ENCODE peak calls at places on chromosomes 3 and 15, in eight cellular contexts. P is HFF-Myc; T is neural progenitor cell; G is NB4; D is cardiac muscle cell; X is kidney epithelial cell; E is psoas muscle; M is CD8-positive, alpha-beta T cell. L is an unnamed sample.

GRCh38 chr3:72161870-72162617 is 377.1 kb upstream of the PROK2 start:
- DNase-seq in P (no peak), T (no peak), G (no peak), D (no peak), X (no peak), E (no peak), M (no peak), L (peak; percentile 20)

GRCh38 chr15:74364936-74365618 is 2.4 kb downstream of the CYP11A1 start:
- DNase-seq in P (no peak), T (no peak), G (no peak), D (no peak), X (no peak), E (no peak), M (no peak), L (no peak)

GRCh38 chr15:73873889-73874511 is 636 bp downstream of the TBC1D21 start:
- DNase-seq in P (no peak), T (peak; percentile 76), G (peak; percentile 61), D (peak; percentile 72), X (peak; percentile 32), E (no peak), M (no peak), L (no peak)

GRCh38 chr3:184953396-184953795 is 141.4 kb downstream of the VPS8 start:
- DNase-seq in P (no peak), T (no peak), G (peak; percentile 24), D (peak; percentile 16), X (no peak), E (no peak), M (no peak), L (no peak)

GRCh38 chr3:153051427-153052095 is 110.5 kb upstream of the RAP2B start:
- DNase-seq in P (peak; percentile 68), T (no peak), G (peak; percentile 16), D (peak; percentile 74), X (peak; percentile 75), E (no peak), M (no peak), L (no peak)

GRCh38 chr15:63283126-63283525 is 5.7 kb downstream of the APH1B start:
- DNase-seq in P (no peak), T (no peak), G (peak; percentile 90), D (no peak), X (no peak), E (peak; percentile 66), M (no peak), L (no peak)

GRCh38 chr3:12832350-12833225 is 8.8 kb downstream of the RPL32 start:
- DNase-seq in P (no peak), T (no peak), G (peak; percentile 27), D (no peak), X (no peak), E (no peak), M (no peak), L (no peak)

GRCh38 chr3:184423567-184423966 is 43.7 kb downstream of the CHRD start:
- DNase-seq in P (no peak), T (no peak), G (no peak), D (no peak), X (no peak), E (no peak), M (no peak), L (no peak)

GRCh38 chr3:111809196-111809595 is 49.9 kb upstream of the PHLDB2 start:
- DNase-seq in P (no peak), T (no peak), G (no peak), D (peak; percentile 58), X (no peak), E (no peak), M (no peak), L (no peak)

GRCh38 chr3:103873897-103874545 is 1439.2 kb downstream of the ZPLD1 start:
- DNase-seq in P (no peak), T (no peak), G (no peak), D (no peak), X (no peak), E (no peak), M (no peak), L (no peak)

GRCh38 chr3:7562892-7563291 is 702.0 kb downstream of the GRM7 start:
- DNase-seq in P (no peak), T (no peak), G (no peak), D (no peak), X (peak; percentile 2), E (no peak), M (no peak), L (no peak)

GRCh38 chr3:71998995-71999673 is 214.2 kb upstream of the PROK2 start:
- DNase-seq in P (no peak), T (no peak), G (no peak), D (peak; percentile 52), X (peak; percentile 18), E (no peak), M (no peak), L (no peak)

GRCh38 chr15:66730168-66731014 is 28.4 kb downstream of the SMAD6 start:
- DNase-seq in P (no peak), T (no peak), G (no peak), D (no peak), X (no peak), E (no peak), M (no peak), L (no peak)

GRCh38 chr15:66733976-66734375 is 31.9 kb downstream of the SMAD6 start:
- DNase-seq in P (no peak), T (no peak), G (no peak), D (no peak), X (no peak), E (no peak), M (no peak), L (no peak)

GRCh38 chr15:66725468-66725785 is 23.4 kb downstream of the SMAD6 start:
- DNase-seq in P (no peak), T (no peak), G (no peak), D (no peak), X (no peak), E (no peak), M (no peak), L (no peak)

GRCh38 chr15:66724732-66725467 is 22.9 kb downstream of the SMAD6 start:
- DNase-seq in P (no peak), T (no peak), G (no peak), D (no peak), X (no peak), E (no peak), M (no peak), L (no peak)

DNA sequence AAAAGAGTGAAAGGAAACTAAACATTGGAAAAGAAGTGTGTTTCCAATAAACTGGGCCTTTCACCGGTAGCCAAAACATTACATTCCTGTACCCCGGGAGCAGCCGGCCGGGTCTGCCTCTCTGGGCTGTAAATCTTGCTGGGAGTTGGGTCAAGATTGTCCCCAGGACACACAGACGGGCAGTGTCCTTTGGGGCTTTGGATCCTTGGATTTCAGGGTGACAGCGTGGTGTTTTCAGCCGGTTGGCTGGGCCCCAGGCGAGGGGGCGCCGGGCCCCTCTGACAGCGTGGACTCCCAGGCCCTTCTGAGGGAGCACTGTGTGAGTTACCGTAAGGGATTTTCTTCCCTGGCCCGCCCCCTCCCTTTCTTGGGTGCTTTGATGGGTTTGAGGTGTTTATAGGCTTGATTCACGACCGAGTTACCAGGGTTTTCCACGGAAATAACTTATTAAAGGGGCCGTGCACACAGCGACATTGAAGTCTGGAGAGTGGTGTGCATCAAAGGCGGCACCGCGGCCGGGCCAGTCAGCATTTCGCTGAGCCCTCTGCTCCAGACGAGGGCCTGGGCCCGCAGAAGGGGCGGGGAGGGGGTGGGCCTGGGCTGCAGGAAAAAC is 27.4 kb downstream of the SMAD6 start:
- DNase-seq in P (no peak), T (no peak), G (no peak), D (no peak), X (no peak), E (no peak), M (no peak), L (no peak)
- H3K4me3 ChIP-seq in P (peak overlapping the region; percentile 2), T (no peak overlapping the region), G (no peak overlapping the region), D (no peak overlapping the region), X (no peak overlapping the region), E (no peak overlapping the region), M (no peak overlapping the region), L (no peak overlapping the region)

GRCh38 chr3:14256561-14257342 is 78.1 kb downstream of the LSM3 start:
- DNase-seq in P (no peak), T (peak; percentile 58), G (no peak), D (no peak), X (no peak), E (peak; percentile 64), M (no peak), L (no peak)
- H3K4me3 ChIP-seq in P (no peak overlapping the region), T (no peak overlapping the region), G (no peak overlapping the region), D (no peak overlapping the region), X (no peak overlapping the region), E (no peak overlapping the region), M (no peak overlapping the region), L (no peak overlapping the region)

GRCh38 chr3:10260211-10260701 is 12.0 kb downstream of the TATDN2 start:
- DNase-seq in P (no peak), T (no peak), G (no peak), D (no peak), X (no peak), E (no peak), M (no peak), L (no peak)

GRCh38 chr3:10259798-10260197 is 11.5 kb downstream of the TATDN2 start:
- DNase-seq in P (no peak), T (no peak), G (no peak), D (no peak), X (no peak), E (no peak), M (no peak), L (no peak)

GRCh38 chr3:10262027-10262426 is 13.8 kb downstream of the TATDN2 start:
- DNase-seq in P (no peak), T (no peak), G (no peak), D (no peak), X (no peak), E (no peak), M (no peak), L (no peak)

GRCh38 chr3:10265833-10266232 is 17.6 kb downstream of the TATDN2 start:
- DNase-seq in P (no peak), T (no peak), G (no peak), D (no peak), X (no peak), E (no peak), M (no peak), L (no peak)

DNA sequence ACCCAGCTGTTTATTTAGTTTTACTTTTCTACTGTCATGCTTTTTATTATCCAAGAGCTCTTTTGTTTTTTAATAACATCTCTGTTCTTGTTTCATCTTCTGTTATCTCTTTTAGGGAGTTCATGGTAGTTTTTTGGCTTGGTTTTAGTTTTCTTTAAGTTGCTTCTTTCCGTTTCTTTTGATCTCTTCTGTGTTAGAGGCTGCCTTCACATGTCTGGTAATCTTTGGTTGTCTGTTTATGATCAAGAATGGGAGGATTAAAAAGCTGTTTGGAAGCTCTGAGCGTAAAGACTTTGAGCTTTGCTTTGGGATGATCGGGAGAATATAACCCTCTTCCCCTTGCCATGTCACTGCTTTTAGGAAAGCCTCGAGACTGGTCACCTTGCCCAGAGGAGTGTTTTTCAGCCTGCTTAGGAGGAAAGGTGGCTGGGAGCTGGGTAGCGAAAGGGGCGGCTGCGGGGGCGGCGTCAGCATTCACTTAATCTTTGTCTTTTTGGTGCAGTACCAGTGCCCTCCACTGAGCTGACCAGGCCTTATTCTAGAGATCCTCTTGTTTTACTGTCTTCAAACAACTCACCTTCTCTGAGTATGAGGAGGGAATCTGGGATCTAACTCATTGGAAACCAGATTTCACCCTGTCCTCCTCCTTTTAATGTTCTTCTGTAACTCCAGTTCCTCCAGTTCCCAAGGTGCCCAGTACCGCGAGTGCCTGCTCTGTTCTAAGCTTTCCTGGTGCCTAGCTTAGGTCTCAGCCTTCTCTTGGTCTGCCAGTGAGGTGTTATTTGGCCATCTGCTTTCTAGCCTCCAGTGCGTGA is 15.5 kb downstream of the TATDN2 start:
- DNase-seq in P (no peak), T (peak; percentile 79), G (peak; percentile 55), D (peak; percentile 62), X (no peak), E (no peak), M (peak; percentile 50), L (peak; percentile 24)
- H3K4me3 ChIP-seq in P (no peak overlapping the region), T (no peak overlapping the region), G (no peak overlapping the region), D (no peak overlapping the region), X (no peak overlapping the region), E (no peak overlapping the region), M (peak overlapping the region; percentile 38), L (no peak overlapping the region)

GRCh38 chr3:150253622-150254021 is 154.5 kb upstream of the TSC22D2 start:
- DNase-seq in P (no peak), T (no peak), G (peak; percentile 9), D (no peak), X (no peak), E (no peak), M (no peak), L (no peak)
- H3K4me3 ChIP-seq in P (no peak overlapping the region), T (no peak overlapping the region), G (no peak overlapping the region), D (no peak overlapping the region), X (no peak overlapping the region), E (no peak overlapping the region), M (no peak overlapping the region), L (no peak overlapping the region)